ENCODE peak calls at places on chromosomes 4 and X, in eight cellular contexts. One of them, this sample, is unnamed.

GRCh38 chr4:146508229-146508939 is 13.4 kb downstream of the SLC10A7 start:
- DNase-seq in NCI-H146: no peak
- DNase-seq in activated CD4-positive, alpha-beta T cell treated with anti-CD3 and anti-CD28 coated beads for 24 hours: no peak
- DNase-seq in NCI-H460: no peak
- DNase-seq in G401: no peak
- DNase-seq in tibial nerve: no peak
- DNase-seq in astrocyte of the spinal cord: no peak
- DNase-seq in HT1080: no peak
- DNase-seq in this sample: no peak

GRCh38 chrX:44227981-44228380 is 115.5 kb downstream of the EFHC2 start:
- DNase-seq in NCI-H460: no peak
- DNase-seq in astrocyte of the spinal cord: no peak
- DNase-seq in HT1080: no peak
- DNase-seq in tibial nerve: no peak
- DNase-seq in activated CD4-positive, alpha-beta T cell treated with anti-CD3 and anti-CD28 coated beads for 24 hours: no peak
- DNase-seq in G401: no peak
- DNase-seq in NCI-H146: no peak
- DNase-seq in this sample: no peak

GRCh38 chrX:67692246-67692645 is 148.4 kb downstream of the AR start:
- DNase-seq in activated CD4-positive, alpha-beta T cell treated with anti-CD3 and anti-CD28 coated beads for 24 hours: no peak
- DNase-seq in G401: no peak
- DNase-seq in NCI-H146: no peak
- DNase-seq in astrocyte of the spinal cord: peak; percentile 59
- DNase-seq in tibial nerve: no peak
- DNase-seq in HT1080: peak; percentile 59
- DNase-seq in NCI-H460: no peak
- DNase-seq in this sample: no peak

GRCh38 chr4:1752284-1753041 is 31.1 kb downstream of the TACC3 start:
- DNase-seq in HT1080: peak; percentile 35
- DNase-seq in NCI-H146: no peak
- DNase-seq in astrocyte of the spinal cord: no peak
- DNase-seq in tibial nerve: no peak
- DNase-seq in activated CD4-positive, alpha-beta T cell treated with anti-CD3 and anti-CD28 coated beads for 24 hours: peak; percentile 27
- DNase-seq in NCI-H460: no peak
- DNase-seq in G401: no peak
- DNase-seq in this sample: no peak

GRCh38 chr4:150067859-150068258 is 10.4 kb upstream of the DCLK2 start:
- DNase-seq in tibial nerve: no peak
- DNase-seq in activated CD4-positive, alpha-beta T cell treated with anti-CD3 and anti-CD28 coated beads for 24 hours: no peak
- DNase-seq in HT1080: no peak
- DNase-seq in astrocyte of the spinal cord: no peak
- DNase-seq in G401: no peak
- DNase-seq in NCI-H460: no peak
- DNase-seq in NCI-H146: no peak
- DNase-seq in this sample: no peak

GRCh38 chrX:76420237-76420636 is 7.3 kb upstream of the MAGEE1 start:
- DNase-seq in astrocyte of the spinal cord: no peak
- DNase-seq in HT1080: no peak
- DNase-seq in NCI-H146: no peak
- DNase-seq in G401: no peak
- DNase-seq in NCI-H460: no peak
- DNase-seq in tibial nerve: no peak
- DNase-seq in activated CD4-positive, alpha-beta T cell treated with anti-CD3 and anti-CD28 coated beads for 24 hours: no peak
- DNase-seq in this sample: no peak

GRCh38 chrX:102934624-102935023 is 2.4 kb upstream of the RAB40AL start:
- DNase-seq in NCI-H460: no peak
- DNase-seq in G401: peak; percentile 18
- DNase-seq in HT1080: peak; percentile 13
- DNase-seq in astrocyte of the spinal cord: peak; percentile 15
- DNase-seq in tibial nerve: peak; percentile 10
- DNase-seq in NCI-H146: no peak
- DNase-seq in activated CD4-positive, alpha-beta T cell treated with anti-CD3 and anti-CD28 coated beads for 24 hours: peak; percentile 8
- DNase-seq in this sample: no peak

GRCh38 chr4:152488246-152488645 is 47.6 kb downstream of the FBXW7 start:
- DNase-seq in NCI-H146: no peak
- DNase-seq in tibial nerve: no peak
- DNase-seq in NCI-H460: no peak
- DNase-seq in activated CD4-positive, alpha-beta T cell treated with anti-CD3 and anti-CD28 coated beads for 24 hours: no peak
- DNase-seq in HT1080: no peak
- DNase-seq in astrocyte of the spinal cord: no peak
- DNase-seq in G401: no peak
- DNase-seq in this sample: no peak

GRCh38 chrX:17465201-17465600 is 90.2 kb downstream of the NHS start:
- DNase-seq in tibial nerve: no peak
- DNase-seq in activated CD4-positive, alpha-beta T cell treated with anti-CD3 and anti-CD28 coated beads for 24 hours: no peak
- DNase-seq in HT1080: no peak
- DNase-seq in NCI-H460: no peak
- DNase-seq in G401: no peak
- DNase-seq in NCI-H146: no peak
- DNase-seq in astrocyte of the spinal cord: no peak
- DNase-seq in this sample: no peak

GRCh38 chr4:38704755-38705154 is 40.8 kb downstream of the KLF3 start:
- DNase-seq in HT1080: no peak
- DNase-seq in tibial nerve: no peak
- DNase-seq in NCI-H460: no peak
- DNase-seq in G401: no peak
- DNase-seq in NCI-H146: no peak
- DNase-seq in activated CD4-positive, alpha-beta T cell treated with anti-CD3 and anti-CD28 coated beads for 24 hours: no peak
- DNase-seq in astrocyte of the spinal cord: no peak
- DNase-seq in this sample: no peak

GRCh38 chrX:39601193-39602085 is 496.3 kb downstream of the BCOR start:
- DNase-seq in activated CD4-positive, alpha-beta T cell treated with anti-CD3 and anti-CD28 coated beads for 24 hours: no peak
- DNase-seq in tibial nerve: no peak
- DNase-seq in G401: no peak
- DNase-seq in NCI-H460: no peak
- DNase-seq in HT1080: no peak
- DNase-seq in astrocyte of the spinal cord: no peak
- DNase-seq in NCI-H146: no peak
- DNase-seq in this sample: no peak

GRCh38 chr4:180563977-180564376 is 1679.2 kb upstream of the TENM3 start:
- DNase-seq in G401: no peak
- DNase-seq in astrocyte of the spinal cord: no peak
- DNase-seq in NCI-H460: no peak
- DNase-seq in activated CD4-positive, alpha-beta T cell treated with anti-CD3 and anti-CD28 coated beads for 24 hours: no peak
- DNase-seq in NCI-H146: no peak
- DNase-seq in tibial nerve: no peak
- DNase-seq in HT1080: no peak
- DNase-seq in this sample: no peak

GRCh38 chr4:141713771-141714445 is 77.5 kb downstream of the IL15 start:
- DNase-seq in NCI-H460: no peak
- DNase-seq in G401: no peak
- DNase-seq in astrocyte of the spinal cord: peak; percentile 76
- DNase-seq in tibial nerve: no peak
- DNase-seq in HT1080: peak; percentile 92
- DNase-seq in activated CD4-positive, alpha-beta T cell treated with anti-CD3 and anti-CD28 coated beads for 24 hours: no peak
- DNase-seq in NCI-H146: no peak
- DNase-seq in this sample: no peak

GRCh38 chrX:94977562-94977961 is 1303.6 kb downstream of the FAM133A start:
- DNase-seq in activated CD4-positive, alpha-beta T cell treated with anti-CD3 and anti-CD28 coated beads for 24 hours: no peak
- DNase-seq in NCI-H460: no peak
- DNase-seq in NCI-H146: no peak
- DNase-seq in G401: no peak
- DNase-seq in HT1080: no peak
- DNase-seq in tibial nerve: no peak
- DNase-seq in astrocyte of the spinal cord: no peak
- DNase-seq in this sample: no peak

GRCh38 chr4:78829296-78829695 is 53.1 kb downstream of the BMP2K start:
- DNase-seq in NCI-H146: no peak
- DNase-seq in NCI-H460: no peak
- DNase-seq in astrocyte of the spinal cord: peak; percentile 29
- DNase-seq in G401: no peak
- DNase-seq in tibial nerve: no peak
- DNase-seq in HT1080: no peak
- DNase-seq in activated CD4-positive, alpha-beta T cell treated with anti-CD3 and anti-CD28 coated beads for 24 hours: no peak
- DNase-seq in this sample: no peak

GRCh38 chr4:122531038-122531437 is 74.5 kb upstream of the IL2 start:
- DNase-seq in activated CD4-positive, alpha-beta T cell treated with anti-CD3 and anti-CD28 coated beads for 24 hours: no peak
- DNase-seq in G401: no peak
- DNase-seq in NCI-H146: no peak
- DNase-seq in HT1080: no peak
- DNase-seq in tibial nerve: no peak
- DNase-seq in astrocyte of the spinal cord: no peak
- DNase-seq in NCI-H460: no peak
- DNase-seq in this sample: no peak

GRCh38 chrX:2635366-2635765 is 55.7 kb upstream of the CD99 start:
- DNase-seq in activated CD4-positive, alpha-beta T cell treated with anti-CD3 and anti-CD28 coated beads for 24 hours: no peak
- DNase-seq in astrocyte of the spinal cord: no peak
- DNase-seq in G401: no peak
- DNase-seq in tibial nerve: no peak
- DNase-seq in NCI-H460: no peak
- DNase-seq in HT1080: no peak
- DNase-seq in NCI-H146: no peak
- DNase-seq in this sample: no peak

GRCh38 chr4:35538807-35539206 is 705.5 kb downstream of the ARAP2 start:
- DNase-seq in activated CD4-positive, alpha-beta T cell treated with anti-CD3 and anti-CD28 coated beads for 24 hours: no peak
- DNase-seq in HT1080: peak; percentile 68
- DNase-seq in astrocyte of the spinal cord: peak; percentile 0
- DNase-seq in NCI-H146: no peak
- DNase-seq in G401: no peak
- DNase-seq in tibial nerve: no peak
- DNase-seq in NCI-H460: no peak
- DNase-seq in this sample: no peak

GRCh38 chrX:31931225-31931624 is 859.4 kb upstream of the FTHL17 start:
- DNase-seq in activated CD4-positive, alpha-beta T cell treated with anti-CD3 and anti-CD28 coated beads for 24 hours: no peak
- DNase-seq in G401: no peak
- DNase-seq in NCI-H460: no peak
- DNase-seq in NCI-H146: no peak
- DNase-seq in tibial nerve: no peak
- DNase-seq in HT1080: peak; percentile 71
- DNase-seq in astrocyte of the spinal cord: peak; percentile 43
- DNase-seq in this sample: no peak

GRCh38 chr4:7120341-7120740 is 52.5 kb upstream of the GRPEL1 start:
- DNase-seq in NCI-H460: no peak
- DNase-seq in HT1080: peak; percentile 31
- DNase-seq in tibial nerve: no peak
- DNase-seq in G401: no peak
- DNase-seq in NCI-H146: no peak
- DNase-seq in astrocyte of the spinal cord: peak; percentile 8
- DNase-seq in activated CD4-positive, alpha-beta T cell treated with anti-CD3 and anti-CD28 coated beads for 24 hours: no peak
- DNase-seq in this sample: no peak

GRCh38 chr4:182147391-182147790 is 95.8 kb upstream of the TENM3 start:
- DNase-seq in activated CD4-positive, alpha-beta T cell treated with anti-CD3 and anti-CD28 coated beads for 24 hours: no peak
- DNase-seq in HT1080: no peak
- DNase-seq in NCI-H146: peak; percentile 34
- DNase-seq in tibial nerve: no peak
- DNase-seq in NCI-H460: no peak
- DNase-seq in astrocyte of the spinal cord: no peak
- DNase-seq in G401: no peak
- DNase-seq in this sample: no peak

GRCh38 chr4:16626945-16627344 is 271.5 kb downstream of the LDB2 start:
- DNase-seq in astrocyte of the spinal cord: peak; percentile 89
- DNase-seq in NCI-H460: no peak
- DNase-seq in HT1080: peak; percentile 87
- DNase-seq in activated CD4-positive, alpha-beta T cell treated with anti-CD3 and anti-CD28 coated beads for 24 hours: no peak
- DNase-seq in G401: no peak
- DNase-seq in tibial nerve: peak; percentile 65
- DNase-seq in NCI-H146: no peak
- DNase-seq in this sample: peak; percentile 7

GRCh38 chr4:17781072-17781830 is at the start of gene FAM184B:
- DNase-seq in HT1080: no peak
- DNase-seq in NCI-H460: no peak
- DNase-seq in tibial nerve: no peak
- DNase-seq in activated CD4-positive, alpha-beta T cell treated with anti-CD3 and anti-CD28 coated beads for 24 hours: no peak
- DNase-seq in G401: no peak
- DNase-seq in astrocyte of the spinal cord: peak; percentile 11
- DNase-seq in NCI-H146: peak; percentile 57
- DNase-seq in this sample: no peak

This sample was measured in GOT3.